ENCODE peak calls at places on chromosomes 12 and 14, in five cellular contexts. Y is IMR-90, T is H9, G is neuronal stem cell, B is H1. A is an unnamed sample.

GRCh38 chr14:26960049-26960688 is 362.3 kb upstream of the NOVA1 start:
- DNase-seq in Y (no peak), T (no peak), G (peak), B (no peak), A (no peak)

GRCh38 chr14:104268725-104269436 is 130.5 kb downstream of the KIF26A start:
- DNase-seq in Y (no peak), T (peak), G (no peak), B (no peak), A (no peak)

GRCh38 chr12:92596388-92596787 is 106.4 kb upstream of the PLEKHG7 start:
- DNase-seq in Y (peak), T (no peak), G (no peak), B (no peak), A (peak)

GRCh38 chr12:47236109-47236714 is 156.5 kb upstream of the AMIGO2 start:
- DNase-seq in Y (peak), T (no peak), G (no peak), B (no peak), A (peak)

GRCh38 chr14:98477935-98478334 is 794.1 kb downstream of the BCL11B start:
- DNase-seq in Y (no peak), T (no peak), G (no peak), B (no peak), A (no peak)

GRCh38 chr12:6903712-6904111 is 910 bp upstream of the LRRC23 start:
- DNase-seq in Y (no peak), T (no peak), G (no peak), B (no peak), A (no peak)

GRCh38 chr12:90816353-90817089 is 138.5 kb downstream of the CCER1 start:
- DNase-seq in Y (peak), T (no peak), G (no peak), B (no peak), A (no peak)

GRCh38 chr14:52871606-52872005 is 79.2 kb downstream of the FERMT2 start:
- DNase-seq in Y (no peak), T (no peak), G (no peak), B (no peak), A (no peak)

GRCh38 chr12:51890511-51891171 is 2.7 kb downstream of the ANKRD33 start:
- DNase-seq in Y (no peak), T (peak), G (no peak), B (no peak), A (no peak)

GRCh38 chr12:68899251-68899771 is 33.7 kb downstream of the CPM start:
- DNase-seq in Y (peak), T (no peak), G (no peak), B (no peak), A (peak)

GRCh38 chr14:23396126-23396525 is 11.9 kb downstream of the MYH6 start:
- DNase-seq in Y (no peak), T (no peak), G (no peak), B (no peak), A (no peak)

GRCh38 chr12:119720349-119720748 is 52.4 kb downstream of the PRKAB1 start:
- DNase-seq in Y (no peak), T (no peak), G (no peak), B (no peak), A (no peak)

DNA sequence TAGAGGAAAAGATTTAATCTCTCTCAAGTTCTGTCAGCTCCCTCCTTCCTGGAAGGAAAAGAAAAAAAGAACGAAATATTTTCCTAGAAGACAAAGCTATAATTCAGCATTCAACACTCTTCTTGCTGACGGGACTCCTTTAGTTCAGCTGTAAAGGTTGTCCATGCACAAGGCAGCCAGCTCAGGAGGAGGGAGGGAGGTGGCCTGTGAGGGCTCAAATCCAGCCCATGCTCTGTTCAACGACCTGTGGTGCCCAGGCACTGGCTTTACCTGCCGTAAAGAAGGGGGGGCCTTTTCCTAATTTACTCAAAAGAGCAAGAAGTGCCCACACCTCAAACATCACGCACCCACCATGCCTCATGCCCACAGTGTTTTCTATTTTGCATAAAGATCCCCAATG is 109.3 kb downstream of the TMTC1 start:
- DNase-seq in Y (no peak), T (no peak), G (no peak), B (no peak), A (no peak)
- H3K18ac ChIP-seq in Y (no peak), T (no peak), G (peak), B (no peak), A (peak)

DNA sequence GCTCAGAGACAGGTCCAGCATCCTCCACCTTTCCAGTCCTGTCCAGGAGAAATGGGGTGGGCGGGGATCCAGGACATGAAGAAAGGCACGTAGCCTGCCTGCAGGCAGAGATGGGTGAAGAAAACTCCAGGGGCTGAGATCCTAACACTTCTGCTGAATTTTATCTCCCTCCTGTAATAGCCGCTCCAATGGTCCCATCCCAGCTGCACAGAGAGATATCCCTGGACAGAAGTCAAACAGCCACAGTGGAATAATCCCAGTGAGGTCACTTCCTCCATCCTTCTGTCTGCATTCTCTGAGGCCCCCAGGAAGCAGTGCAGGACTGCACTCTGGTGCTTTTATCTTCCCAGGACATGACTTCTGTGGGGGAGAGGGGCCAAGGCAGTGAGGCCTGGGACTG is 26.3 kb downstream of the KRT18 start:
- DNase-seq in Y (peak), T (no peak), G (no peak), B (no peak), A (peak)
- H3K18ac ChIP-seq in Y (peak), T (no peak), G (peak), B (no peak), A (peak)

DNA sequence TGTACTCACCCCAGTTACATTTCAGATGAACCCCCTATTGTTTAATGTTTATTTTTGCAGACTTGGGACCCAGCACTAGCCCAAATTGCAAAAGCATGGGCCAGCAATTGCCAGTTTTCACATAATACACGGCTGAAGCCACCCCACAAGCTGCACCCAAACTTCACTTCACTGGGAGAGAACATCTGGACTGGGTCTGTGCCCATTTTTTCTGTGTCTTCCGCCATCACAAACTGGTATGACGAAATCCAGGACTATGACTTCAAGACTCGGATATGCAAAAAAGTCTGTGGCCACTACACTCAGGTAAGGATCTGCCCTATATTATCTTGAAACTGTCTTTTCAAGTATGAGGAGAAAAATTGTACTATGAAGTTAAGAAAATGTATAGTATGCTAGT is 1.2 kb downstream of the GLIPR1 start:
- DNase-seq in Y (peak), T (no peak), G (no peak), B (no peak), A (peak)
- H3K18ac ChIP-seq in Y (peak), T (no peak), G (no peak), B (no peak), A (peak)

GRCh38 chr12:111597731-111598636 is 1.1 kb downstream of the ATXN2 start:
- DNase-seq in Y (no peak), T (peak), G (peak), B (no peak), A (peak)
- H3K18ac ChIP-seq in Y (peak), T (peak), G (peak), B (peak), A (peak)

GRCh38 chr14:89619616-89620273 is 202.7 kb upstream of the FOXN3 start:
- DNase-seq in Y (no peak), T (no peak), G (no peak), B (no peak), A (no peak)
- H3K18ac ChIP-seq in Y (no peak), T (no peak), G (no peak), B (peak), A (no peak)

GRCh38 chr12:27564612-27565213 is 40.7 kb downstream of the PPFIBP1 start:
- DNase-seq in Y (no peak), T (no peak), G (no peak), B (no peak), A (peak)
- H3K18ac ChIP-seq in Y (no peak), T (no peak), G (no peak), B (no peak), A (peak)

GRCh38 chr14:21367582-21368144 is 16.2 kb downstream of the SUPT16H start:
- DNase-seq in Y (peak), T (no peak), G (no peak), B (no peak), A (no peak)
- H3K18ac ChIP-seq in Y (no peak), T (no peak), G (no peak), B (no peak), A (no peak)

GRCh38 chr14:99586054-99586760 is 17.8 kb downstream of the CCDC85C start:
- DNase-seq in Y (no peak), T (no peak), G (no peak), B (no peak), A (no peak)
- H3K18ac ChIP-seq in Y (no peak), T (no peak), G (peak), B (no peak), A (no peak)

DNA sequence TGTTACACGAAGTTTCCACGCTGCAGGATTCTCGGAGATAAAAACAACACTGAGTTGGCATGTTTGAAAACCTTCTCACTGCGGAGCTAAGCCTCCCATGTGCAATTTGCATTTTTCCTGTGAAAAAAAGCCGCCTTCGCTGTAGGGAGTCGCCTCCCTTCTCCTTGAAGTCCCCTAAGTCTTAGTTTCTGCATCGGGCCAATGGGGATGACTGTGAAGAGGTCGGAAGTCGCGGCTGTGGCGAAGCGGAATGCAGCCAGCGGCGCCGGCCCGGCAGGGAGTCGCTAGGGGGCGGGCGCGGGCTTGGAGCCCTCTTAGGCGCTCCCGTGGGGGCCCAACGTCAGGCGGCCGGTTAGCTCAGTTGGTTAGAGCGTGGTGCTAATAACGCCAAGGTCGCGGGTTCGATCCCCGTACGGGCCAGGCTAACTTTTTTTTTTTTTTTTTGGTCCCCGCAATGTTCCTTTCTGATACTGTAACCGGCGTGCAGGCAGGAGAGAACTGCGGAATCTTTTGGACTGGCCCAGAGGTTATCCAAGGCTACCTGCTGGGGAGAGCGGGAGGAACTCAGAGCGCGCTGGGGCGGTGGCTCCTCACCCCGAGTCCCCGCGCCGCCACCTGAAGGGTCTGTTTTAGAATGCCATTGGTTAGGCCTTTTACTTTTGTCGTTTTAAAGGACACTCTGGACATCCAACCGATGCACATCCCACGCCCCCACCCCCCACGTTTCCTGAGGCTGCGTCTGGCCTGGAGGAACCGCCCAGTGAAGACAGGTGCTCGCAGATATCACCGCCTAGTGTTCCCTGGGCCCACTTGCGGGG is 2.6 kb upstream of the ZNF839 start:
- DNase-seq in Y (peak), T (peak), G (peak), B (peak), A (peak)
- H3K18ac ChIP-seq in Y (peak), T (no peak), G (peak), B (peak), A (peak)

GRCh38 chr12:65881348-65881961 is 57.2 kb downstream of the HMGA2 start:
- DNase-seq in Y (peak), T (no peak), G (no peak), B (no peak), A (peak)

GRCh38 chr12:65879878-65880277 is 55.6 kb downstream of the HMGA2 start:
- DNase-seq in Y (peak), T (no peak), G (no peak), B (no peak), A (peak)

GRCh38 chr12:65881965-65882413 is 57.7 kb downstream of the HMGA2 start:
- DNase-seq in Y (peak), T (peak), G (no peak), B (no peak), A (no peak)

GRCh38 chr12:65885312-65885711 is 61.0 kb downstream of the HMGA2 start:
- DNase-seq in Y (peak), T (no peak), G (no peak), B (no peak), A (no peak)

GRCh38 chr12:65882504-65882903 is 58.2 kb downstream of the HMGA2 start:
- DNase-seq in Y (no peak), T (no peak), G (no peak), B (no peak), A (no peak)
- H3K18ac ChIP-seq in Y (peak), T (no peak), G (peak), B (no peak), A (no peak)